ENCODE peak calls at places on chromosomes 11 and 22, in eight cellular contexts. S is left lung; N is effector memory CD4-positive, alpha-beta T cell; D is SJSA1; J is stomach; F is tibial nerve; K is cardiac muscle cell; X is A549. M is an unnamed sample.

GRCh38 chr22:29369460-29369859 is 18.9 kb downstream of the AP1B1 start:
- DNase-seq in S (peak; percentile 80), N (no peak), D (no peak), J (no peak), F (peak; percentile 67), K (no peak), X (no peak), M (no peak)

GRCh38 chr11:117468888-117469287 is 141.2 kb downstream of the CEP164 start:
- DNase-seq in S (no peak), N (no peak), D (no peak), J (no peak), F (no peak), K (no peak), X (peak; percentile 7), M (no peak)

GRCh38 chr11:112584674-112585073 is 324.0 kb upstream of the PLET1 start:
- DNase-seq in S (no peak), N (no peak), D (no peak), J (no peak), F (no peak), K (peak; percentile 41), X (no peak), M (no peak)

GRCh38 chr11:17594686-17595192 is 47.7 kb downstream of the OTOG start:
- DNase-seq in S (no peak), N (no peak), D (no peak), J (no peak), F (no peak), K (no peak), X (no peak), M (no peak)

GRCh38 chr11:117144477-117145392 is 648 bp downstream of the PAFAH1B2 start:
- DNase-seq in S (peak; percentile 86), N (no peak), D (peak; percentile 76), J (peak; percentile 57), F (peak; percentile 21), K (peak; percentile 78), X (peak; percentile 31), M (peak; percentile 72)

GRCh38 chr22:31618057-31618456 is 44.0 kb downstream of the PISD start:
- DNase-seq in S (no peak), N (no peak), D (no peak), J (no peak), F (no peak), K (no peak), X (no peak), M (no peak)

GRCh38 chr22:39818050-39818449 is 75.5 kb downstream of the ENTHD1 start:
- DNase-seq in S (no peak), N (no peak), D (peak; percentile 31), J (no peak), F (no peak), K (no peak), X (no peak), M (no peak)

GRCh38 chr11:112797653-112798293 is 163.4 kb upstream of the NCAM1 start:
- DNase-seq in S (no peak), N (no peak), D (peak; percentile 2), J (peak; percentile 68), F (no peak), K (no peak), X (peak; percentile 12), M (no peak)

GRCh38 chr11:128328955-128329551 is 258.3 kb downstream of the ETS1 start:
- DNase-seq in S (no peak), N (no peak), D (no peak), J (no peak), F (no peak), K (peak; percentile 52), X (no peak), M (no peak)

GRCh38 chr11:62456630-62457029 is 37.8 kb downstream of the SCGB1A1 start:
- DNase-seq in S (no peak), N (no peak), D (no peak), J (no peak), F (no peak), K (no peak), X (no peak), M (no peak)

DNA sequence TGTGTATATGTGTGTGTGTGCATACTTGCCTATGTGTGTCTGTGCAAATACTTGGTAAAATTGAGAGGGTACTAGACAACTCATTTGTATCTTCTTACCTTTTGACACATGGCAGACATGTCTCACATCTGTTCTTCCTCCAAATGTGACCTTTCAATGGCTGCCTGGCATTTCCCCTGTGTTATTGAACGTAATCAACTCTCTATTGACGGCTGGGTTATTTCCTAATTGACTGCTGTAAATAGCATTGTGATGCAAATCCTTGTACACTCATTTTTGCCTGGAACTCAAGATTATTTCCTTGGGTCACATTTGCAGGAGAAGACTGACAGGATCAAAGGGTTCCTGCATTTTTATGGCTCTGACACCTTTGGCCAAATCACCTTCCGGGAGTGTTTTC is 37.4 kb downstream of the KCNQ1 start:
- DNase-seq in S (no peak), N (no peak), D (no peak), J (no peak), F (no peak), K (no peak), X (no peak), M (no peak)
- H3K9me3 ChIP-seq in S (no peaks in the 10 kb centered on the region), N (peaks cover 5% of the 10 kb centered on the region), D (no peaks in the 10 kb centered on the region), J (peaks cover 9% of the 10 kb centered on the region), F (no peaks in the 10 kb centered on the region), K (no peaks in the 10 kb centered on the region), X (peaks cover 29% of the 10 kb centered on the region), M (peaks cover 3% of the 10 kb centered on the region)

DNA sequence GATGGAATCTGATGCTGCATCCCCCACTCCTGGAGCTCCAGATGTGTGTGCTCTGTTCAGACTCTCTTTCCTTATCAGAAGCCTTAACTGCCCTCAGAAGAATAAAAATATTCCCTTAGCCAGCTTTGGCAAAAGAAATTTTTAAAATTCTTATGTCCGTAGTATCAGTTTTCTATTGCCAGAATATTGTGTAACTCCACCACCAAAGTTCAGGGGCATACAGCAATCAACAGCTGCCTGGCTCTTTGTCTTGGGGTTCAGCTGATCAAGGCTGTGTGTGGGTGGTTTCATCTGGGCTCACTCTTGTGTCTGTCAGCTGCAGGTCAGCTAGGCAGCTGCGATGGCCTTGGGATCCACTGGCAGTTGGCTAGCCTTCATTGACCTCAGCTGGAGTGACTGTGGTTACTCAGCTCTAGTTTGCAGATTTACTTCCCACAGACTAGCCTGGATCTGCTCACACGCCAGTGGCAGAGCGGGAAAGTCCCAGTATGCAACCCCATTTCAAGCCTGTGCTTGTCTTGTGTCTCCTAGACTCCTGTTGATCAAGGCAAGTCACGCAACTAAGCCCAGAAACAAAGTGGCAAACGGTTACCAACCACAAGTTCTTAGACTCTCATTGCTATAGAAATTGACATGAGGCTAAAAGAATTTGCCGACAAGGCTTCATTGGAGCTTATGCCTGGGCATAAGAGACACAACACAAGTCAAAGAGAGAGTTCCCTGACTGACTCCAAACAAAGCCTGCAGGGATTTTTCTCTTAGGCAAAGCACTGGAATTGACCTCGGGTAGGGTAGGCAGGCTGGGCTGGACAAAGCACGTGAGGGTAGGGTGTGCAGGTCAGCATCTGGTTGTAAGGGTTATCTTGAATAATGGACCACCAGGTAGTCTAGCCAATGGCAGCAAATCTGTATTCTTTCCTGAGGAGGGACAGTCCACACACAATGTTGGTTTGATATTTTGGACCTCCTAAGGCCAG is 7.5 kb downstream of the TMEM138 start:
- DNase-seq in S (no peak), N (no peak), D (peak; percentile 95), J (no peak), F (peak; percentile 42), K (no peak), X (no peak), M (peak; percentile 92)
- H3K9me3 ChIP-seq in S (no peaks in the 10 kb centered on the region), N (no peaks in the 10 kb centered on the region), D (peaks cover 3% of the 10 kb centered on the region), J (no peaks in the 10 kb centered on the region), F (no peaks in the 10 kb centered on the region), K (no peaks in the 10 kb centered on the region), X (peaks cover 2% of the 10 kb centered on the region), M (peaks cover 8% of the 10 kb centered on the region)

GRCh38 chr22:47207387-47207786 is 444.9 kb downstream of the TBC1D22A start:
- DNase-seq in S (no peak), N (no peak), D (no peak), J (peak; percentile 23), F (no peak), K (no peak), X (no peak), M (no peak)
- H3K9me3 ChIP-seq in S (no peaks in the 10 kb centered on the region), N (no peaks in the 10 kb centered on the region), D (no peaks in the 10 kb centered on the region), J (no peaks in the 10 kb centered on the region), F (no peaks in the 10 kb centered on the region), K (no peaks in the 10 kb centered on the region), X (no peaks in the 10 kb centered on the region), M (no peaks in the 10 kb centered on the region)

GRCh38 chr22:49236541-49237075 is 591.1 kb downstream of the BRD1 start:
- DNase-seq in S (no peak), N (no peak), D (no peak), J (no peak), F (no peak), K (no peak), X (no peak), M (no peak)

GRCh38 chr22:49235463-49236300 is 592.0 kb downstream of the BRD1 start:
- DNase-seq in S (no peak), N (no peak), D (no peak), J (no peak), F (no peak), K (no peak), X (peak; percentile 29), M (no peak)

GRCh38 chr22:49232319-49233067 is 595.2 kb downstream of the BRD1 start:
- DNase-seq in S (no peak), N (no peak), D (no peak), J (no peak), F (no peak), K (no peak), X (no peak), M (no peak)

GRCh38 chr22:49234459-49234858 is 593.2 kb downstream of the BRD1 start:
- DNase-seq in S (no peak), N (no peak), D (no peak), J (no peak), F (no peak), K (no peak), X (no peak), M (no peak)

DNA sequence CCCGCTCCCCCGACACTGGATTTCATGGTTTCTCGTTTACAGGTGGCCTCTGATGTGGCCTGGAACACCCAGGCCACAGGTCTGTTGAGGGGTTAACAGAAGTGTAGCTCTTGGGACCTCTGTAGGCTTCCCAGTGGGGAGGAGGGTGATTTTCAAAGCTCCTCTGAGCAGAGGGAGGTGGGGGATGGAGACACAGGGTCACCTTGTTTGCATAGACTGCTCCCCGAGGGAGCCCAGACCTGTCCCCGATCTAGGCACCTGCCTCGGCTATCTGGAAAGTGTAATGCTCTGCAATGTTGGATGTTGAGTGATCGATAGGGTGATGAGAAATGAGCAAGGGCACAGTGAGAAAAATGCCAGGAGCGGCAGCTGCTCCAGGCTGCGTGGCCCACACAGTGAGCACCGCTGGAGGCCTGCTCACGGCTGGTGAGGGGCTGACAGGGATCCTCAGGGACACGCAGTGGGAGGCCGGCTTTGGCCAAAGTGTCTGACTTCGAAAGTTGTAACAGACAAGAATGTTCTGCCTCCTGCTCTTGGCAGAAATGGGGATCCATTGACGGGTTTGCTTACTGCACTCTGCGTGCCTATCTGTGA is 594.1 kb downstream of the BRD1 start:
- DNase-seq in S (no peak), N (no peak), D (no peak), J (no peak), F (no peak), K (no peak), X (no peak), M (no peak)
- H3K9me3 ChIP-seq in S (no peaks in the 10 kb centered on the region), N (no peaks in the 10 kb centered on the region), D (peaks cover 34% of the 10 kb centered on the region), J (no peaks in the 10 kb centered on the region), F (no peaks in the 10 kb centered on the region), K (no peaks in the 10 kb centered on the region), X (no peaks in the 10 kb centered on the region), M (no peaks in the 10 kb centered on the region)